ENCODE peak calls at places on chromosomes 13 and 19, in four cellular contexts. E is lung; D is stimulated activated CD4-positive, alpha-beta T cell treated with anti-CD3 and anti-CD28 coated beads, TNF-alpha, amount 100 ng/mL, for 48 hours; P is fibroblast of the aortic adventitia. T is an unnamed sample.

GRCh38 chr13:32828711-32829110 is 187.5 kb upstream of the KL start:
- DNase-seq in E (no peak), D (no peak), P (no peak), T (no peak)

GRCh38 chr13:25766576-25766975 is 285.2 kb downstream of the SHISA2 start:
- DNase-seq in E (no peak), D (no peak), P (no peak), T (no peak)

GRCh38 chr13:45198041-45198440 is 2.8 kb downstream of the KCTD4 start:
- DNase-seq in E (no peak), D (no peak), P (no peak), T (no peak)

GRCh38 chr13:51912091-51912490 is 50.3 kb downstream of the CCDC70 start:
- DNase-seq in E (no peak), D (no peak), P (no peak), T (no peak)

GRCh38 chr13:26051231-26052135 is at the start of gene SHISA2:
- DNase-seq in E (no peak), D (peak), P (peak), T (peak)

GRCh38 chr13:108859202-108860012 is 230.0 kb downstream of the MYO16 start:
- DNase-seq in E (no peak), D (no peak), P (peak), T (no peak)

GRCh38 chr19:41321600-41322270 is 11.8 kb downstream of the CCDC97 start:
- DNase-seq in E (no peak), D (no peak), P (peak), T (no peak)

GRCh38 chr13:73598021-73598712 is 536.0 kb downstream of the KLF12 start:
- DNase-seq in E (no peak), D (no peak), P (peak), T (no peak)

GRCh38 chr13:97753942-97754670 is 199.4 kb upstream of the IPO5 start:
- DNase-seq in E (no peak), D (no peak), P (no peak), T (no peak)

GRCh38 chr19:50202399-50202798 is 1.0 kb upstream of the MYH14 start:
- DNase-seq in E (no peak), D (no peak), P (no peak), T (no peak)

GRCh38 chr13:74644239-74644638 is 510.0 kb upstream of the KLF12 start:
- DNase-seq in E (no peak), D (no peak), P (peak), T (no peak)

GRCh38 chr13:47594833-47595232 is 406.2 kb downstream of the SUCLA2 start:
- DNase-seq in E (no peak), D (no peak), P (no peak), T (no peak)

GRCh38 chr13:37229931-37230330 is 124.5 kb upstream of the CSNK1A1L start:
- DNase-seq in E (no peak), D (no peak), P (no peak), T (no peak)

GRCh38 chr13:77580748-77581147 is 45.2 kb downstream of the SCEL start:
- DNase-seq in E (no peak), D (no peak), P (no peak), T (no peak)

GRCh38 chr19:7981661-7982060 is 23.8 kb downstream of the ELAVL1 start:
- DNase-seq in E (no peak), D (no peak), P (no peak), T (no peak)

GRCh38 chr19:29873024-29873800 is 61.4 kb downstream of the CCNE1 start:
- DNase-seq in E (peak), D (peak), P (no peak), T (peak)

GRCh38 chr13:42720116-42720857 is 61.1 kb upstream of the FAM216B start:
- DNase-seq in E (no peak), D (no peak), P (peak), T (peak)

GRCh38 chr13:82947121-82948077 is 934.9 kb downstream of the SLITRK1 start:
- DNase-seq in E (no peak), D (no peak), P (no peak), T (no peak)

GRCh38 chr19:13960863-13961784 is 8.8 kb downstream of the DCAF15 start:
- DNase-seq in E (no peak), D (no peak), P (no peak), T (no peak)

GRCh38 chr19:13902993-13903555 is 2.8 kb downstream of the BRME1 start:
- DNase-seq in E (no peak), D (no peak), P (no peak), T (peak)

GRCh38 chr13:112200200-112200599 is 133.3 kb downstream of the SOX1 start:
- DNase-seq in E (no peak), D (no peak), P (no peak), T (no peak)

GRCh38 chr13:20301391-20302071 is 69.4 kb upstream of the GJB6 start:
- DNase-seq in E (no peak), D (no peak), P (peak), T (no peak)

GRCh38 chr13:51066091-51066831 is 44.8 kb downstream of the C13orf42 start:
- DNase-seq in E (no peak), D (no peak), P (no peak), T (no peak)

GRCh38 chr13:59501004-59501403 is 662.7 kb downstream of the DIAPH3 start:
- DNase-seq in E (no peak), D (no peak), P (no peak), T (no peak)

GRCh38 chr13:20713751-20714150 is 10.3 kb downstream of the IL17D start:
- DNase-seq in E (no peak), D (no peak), P (peak), T (no peak)

GRCh38 chr19:23787106-23787505 is 28.4 kb upstream of the ZNF681 start:
- DNase-seq in E (peak), D (no peak), P (no peak), T (no peak)

GRCh38 chr19:28737021-28737525 is 475.9 kb downstream of the UQCRFS1 start:
- DNase-seq in E (no peak), D (no peak), P (peak), T (no peak)